ENCODE peak calls at places on chromosomes 4 and X, in seven cellular contexts. U, E, T, V, I, R and Q are unnamed samples.

GRCh38 chr4:1384675-1385372 is 21.4 kb downstream of the NKX1-1 start:
- DNase-seq in R (no peak), U (no peak), T (no peak), I (no peak), E (no peak), V (no peak), Q (no peak)

GRCh38 chr4:176266026-176266425 is 3.0 kb downstream of the ASB5 start:
- DNase-seq in I (no peak), T (no peak), R (no peak), E (no peak), U (no peak), V (no peak), Q (no peak)

GRCh38 chr4:48329976-48330375 is 11.4 kb upstream of the SLAIN2 start:
- DNase-seq in V (no peak), U (no peak), R (no peak), T (no peak), I (no peak), E (no peak), Q (no peak)

GRCh38 chr4:126778348-126778747 is 854.4 kb upstream of the INTU start:
- DNase-seq in R (no peak), U (no peak), E (no peak), T (no peak), V (peak), I (no peak), Q (no peak)

GRCh38 chr4:83889802-83890201 is 353.9 kb downstream of the GPAT3 start:
- DNase-seq in E (no peak), V (peak), I (no peak), R (no peak), U (no peak), T (no peak), Q (no peak)

GRCh38 chr4:174136013-174136412 is 147.5 kb downstream of the FBXO8 start:
- DNase-seq in U (no peak), E (no peak), R (peak), T (no peak), I (no peak), V (no peak), Q (no peak)

GRCh38 chrX:101759000-101759399 is 99.3 kb upstream of the ARMCX2 start:
- DNase-seq in V (peak), E (no peak), T (peak), U (peak), I (peak), R (peak), Q (no peak)

GRCh38 chr4:157270108-157270507 is 49.6 kb downstream of the GRIA2 start:
- DNase-seq in R (peak), U (no peak), V (no peak), E (no peak), I (no peak), T (no peak), Q (no peak)

GRCh38 chrX:12480956-12481355 is 310.3 kb upstream of the PRPS2 start:
- DNase-seq in R (no peak), T (no peak), I (no peak), U (no peak), E (no peak), V (no peak), Q (no peak)

GRCh38 chrX:39750798-39751197 is 347.0 kb downstream of the BCOR start:
- DNase-seq in I (no peak), T (no peak), R (no peak), E (no peak), V (no peak), U (no peak), Q (no peak)

GRCh38 chr4:183747380-183747779 is 88.3 kb downstream of the TRAPPC11 start:
- DNase-seq in I (no peak), E (no peak), R (no peak), U (no peak), T (no peak), V (no peak), Q (no peak)
- TF ChIP-seq POLR2AphosphoS5 in I (no peak), E (no peak), R (no peak), U (no peak), T (no peak), V (no peak), Q (no peak)

DNA sequence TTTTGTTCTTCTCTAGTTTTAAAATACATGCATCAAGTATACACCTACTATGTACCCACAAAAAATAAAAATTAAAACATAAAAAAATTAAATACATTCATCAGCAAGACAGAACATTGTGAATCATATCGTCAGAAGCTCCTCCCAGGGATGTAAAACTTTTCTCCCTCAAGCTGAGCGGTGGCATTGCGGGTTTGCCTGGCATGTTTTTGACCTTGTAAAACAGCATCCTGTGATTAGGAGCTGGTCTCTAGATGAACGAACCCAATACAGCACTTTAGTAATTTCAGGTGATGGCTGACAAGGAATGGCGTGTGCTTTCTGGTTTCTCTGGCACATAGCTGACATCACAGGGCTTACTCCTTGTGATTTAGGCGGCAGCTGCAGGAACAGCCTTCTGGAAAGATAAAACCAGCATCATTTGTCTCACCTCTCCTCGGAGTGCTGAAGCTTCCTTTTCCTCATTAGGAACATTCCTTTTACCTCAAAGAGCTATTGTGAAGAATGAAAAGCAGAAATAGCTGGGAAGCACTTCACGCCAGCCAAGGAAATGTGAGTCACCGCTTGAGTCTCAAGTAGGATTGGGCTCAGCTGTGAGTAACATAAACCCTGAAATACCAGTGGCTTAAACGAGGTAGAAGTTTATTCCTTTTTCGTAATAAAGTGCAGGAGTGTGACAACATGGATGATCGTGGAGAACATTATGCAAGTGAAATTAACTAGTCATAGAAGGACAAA is 44.3 kb downstream of the NYX start:
- DNase-seq in R (peak), V (peak), E (no peak), I (no peak), T (no peak), U (peak), Q (no peak)
- TF ChIP-seq POLR2AphosphoS5 in R (no peak), V (no peak), E (peak), I (no peak), T (no peak), U (peak), Q (no peak)

GRCh38 chr4:53763813-53764597 is 172.7 kb upstream of the LNX1 start:
- DNase-seq in V (no peak), E (no peak), T (no peak), I (no peak), U (no peak), R (no peak), Q (no peak)
- TF ChIP-seq POLR2AphosphoS5 in V (no peak), E (no peak), T (no peak), I (no peak), U (no peak), R (no peak), Q (no peak)

GRCh38 chrX:55801811-55802210 is 84.3 kb downstream of the RRAGB start:
- DNase-seq in E (peak), V (no peak), R (peak), I (no peak), U (no peak), T (no peak), Q (no peak)

GRCh38 chrX:55794420-55794819 is 76.9 kb downstream of the RRAGB start:
- DNase-seq in V (no peak), I (no peak), T (no peak), R (no peak), E (no peak), U (no peak), Q (no peak)

DNA sequence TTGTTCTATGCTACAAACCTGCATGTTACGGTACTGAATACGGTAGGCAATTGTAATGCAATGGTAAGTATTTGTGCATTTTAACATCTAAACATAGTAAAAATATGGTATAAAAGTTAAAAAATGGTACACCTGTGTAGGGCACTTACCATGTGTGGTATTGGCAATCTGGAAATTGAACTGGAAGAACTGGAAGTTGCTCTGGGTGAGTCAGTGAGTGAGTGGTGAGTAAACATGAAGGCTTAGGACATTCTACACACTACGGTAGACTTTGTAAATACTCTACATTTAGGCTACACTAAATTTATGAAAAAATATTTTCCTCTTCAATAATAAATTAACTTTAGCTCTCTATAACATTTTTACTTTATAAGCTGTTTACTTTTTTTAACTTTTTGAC is 78.9 kb downstream of the RRAGB start:
- DNase-seq in I (no peak), V (no peak), E (no peak), U (no peak), R (no peak), T (no peak), Q (no peak)
- TF ChIP-seq POLR2AphosphoS5 in I (no peak), V (no peak), E (no peak), U (no peak), R (no peak), T (no peak), Q (no peak)

DNA sequence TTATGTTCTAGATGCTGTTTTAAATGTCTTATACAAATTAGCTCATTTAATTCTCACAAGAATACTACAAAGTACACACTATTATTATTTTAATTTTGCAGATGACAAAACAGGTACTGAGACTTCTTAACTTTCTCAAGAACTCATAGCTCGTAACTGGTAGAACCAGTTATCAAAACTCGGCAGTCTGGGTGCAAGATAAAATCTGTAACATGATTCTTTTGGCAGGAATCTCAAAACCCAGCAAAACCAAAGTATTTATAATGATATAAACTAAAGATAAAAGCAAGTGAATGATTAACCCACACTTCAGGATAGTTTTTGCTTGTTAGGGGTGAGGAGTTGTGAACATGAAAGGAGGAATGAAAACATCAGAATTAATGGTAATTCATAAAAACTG is 27.6 kb downstream of the CLNK start:
- DNase-seq in R (no peak), V (peak), U (no peak), E (no peak), T (no peak), I (no peak), Q (no peak)
- TF ChIP-seq POLR2AphosphoS5 in R (no peak), V (no peak), U (no peak), E (no peak), T (no peak), I (no peak), Q (no peak)

DNA sequence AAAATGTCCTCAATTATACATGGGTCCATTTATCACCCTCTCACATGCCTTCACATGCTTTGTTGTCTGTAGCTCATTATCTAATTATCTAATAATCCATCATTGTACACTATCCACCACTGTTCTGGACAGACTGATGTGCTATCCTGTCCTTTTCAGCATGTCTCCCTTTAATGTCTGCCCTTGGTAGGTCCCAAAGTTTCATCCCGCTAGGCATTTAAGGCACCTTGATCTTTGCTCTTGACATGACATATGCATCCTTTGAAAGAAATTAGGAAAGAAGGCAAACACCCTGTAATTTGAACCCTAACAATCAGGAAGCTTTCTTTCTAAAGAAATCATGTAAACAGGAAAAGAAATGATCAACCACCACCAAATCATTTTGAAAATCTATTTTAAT is 5.7 kb downstream of the CHST7 start:
- DNase-seq in V (no peak), U (no peak), E (no peak), I (no peak), T (peak), R (no peak), Q (no peak)
- TF ChIP-seq POLR2AphosphoS5 in V (no peak), U (no peak), E (no peak), I (no peak), T (no peak), R (no peak), Q (no peak)

DNA sequence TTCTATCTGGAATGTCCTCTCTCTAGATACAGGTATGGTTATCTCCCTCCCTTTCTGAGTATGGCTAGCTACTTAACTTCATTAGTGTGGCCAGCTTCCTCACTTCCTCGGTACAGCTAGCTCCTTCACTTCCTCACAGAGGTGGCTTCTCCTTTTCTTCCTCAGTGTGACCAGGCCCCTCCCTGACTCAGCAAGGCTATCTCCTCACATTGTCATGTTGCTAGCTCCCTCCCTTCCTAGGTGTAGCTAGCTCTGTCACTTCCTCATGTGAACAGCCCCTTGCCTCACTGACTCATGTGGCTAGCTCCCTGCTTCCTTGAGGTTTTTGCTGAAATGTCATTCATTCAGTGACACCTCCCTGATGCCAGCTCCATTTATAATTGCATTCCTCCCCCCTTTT is 67.3 kb upstream of the DDIT4L start:
- DNase-seq in T (no peak), R (peak), E (no peak), I (no peak), V (peak), U (no peak), Q (no peak)
- TF ChIP-seq POLR2AphosphoS5 in T (no peak), R (no peak), E (no peak), I (no peak), V (no peak), U (no peak), Q (no peak)

DNA sequence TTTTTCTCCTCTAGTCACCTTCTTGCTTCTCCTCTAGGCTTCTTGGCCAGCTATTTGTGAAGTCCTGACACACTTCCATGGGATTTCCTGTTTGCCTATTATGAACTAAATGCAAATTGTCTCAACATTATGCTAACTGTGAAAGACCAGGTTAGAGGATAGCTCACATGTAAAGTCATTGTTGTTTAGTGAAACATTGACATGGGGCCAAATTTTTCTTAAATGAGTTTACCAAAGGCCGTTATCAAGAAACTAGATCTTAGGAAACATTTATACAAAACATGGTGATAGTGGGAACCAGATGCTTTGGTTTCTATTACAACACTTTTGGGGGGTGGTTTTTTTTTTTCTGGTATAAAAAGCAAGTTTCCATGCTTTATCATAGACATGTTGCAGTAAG is 466.8 kb upstream of the FAM241A start:
- DNase-seq in E (no peak), T (no peak), R (no peak), V (no peak), U (no peak), I (no peak), Q (no peak)
- TF ChIP-seq POLR2AphosphoS5 in E (no peak), T (no peak), R (no peak), V (no peak), U (no peak), I (no peak), Q (no peak)